ENCODE peak calls at places on chromosomes 16 and 17, in five cellular contexts. V is amniotic stem cell, J is LHCN-M2, F is psoas muscle, C is GM04504. S is an unnamed sample.
A peak's percentile ranks its signal among the peaks of the same experiment; 100 is the strongest.

GRCh38 chr17:75011788-75012319 is 616 bp upstream of the MRPL58 start:
- DNase-seq in V (no peak), J (peak; percentile 57), F (peak; percentile 70), C (no peak), S (no peak)

GRCh38 chr17:40312893-40313659 is 4.1 kb downstream of the RARA start:
- DNase-seq in V (no peak), J (no peak), F (no peak), C (no peak), S (no peak)

GRCh38 chr17:45038771-45039634 is 12.4 kb downstream of the DCAKD start:
- DNase-seq in V (no peak), J (peak; percentile 86), F (peak; percentile 68), C (no peak), S (no peak)

GRCh38 chr17:57945999-57946797 is 9.0 kb downstream of the CUEDC1 start:
- DNase-seq in V (no peak), J (peak; percentile 36), F (no peak), C (no peak), S (no peak)

GRCh38 chr16:67666032-67666537 is 465 bp downstream of the ENKD1 start:
- DNase-seq in V (no peak), J (no peak), F (peak; percentile 48), C (no peak), S (no peak)

GRCh38 chr16:4306439-4307214 is 9.2 kb upstream of the GLIS2 start:
- DNase-seq in V (no peak), J (no peak), F (no peak), C (no peak), S (no peak)

GRCh38 chr16:23362460-23363317 is 60.6 kb downstream of the SCNN1B start:
- DNase-seq in V (no peak), J (no peak), F (no peak), C (no peak), S (peak; percentile 41)

GRCh38 chr17:83046759-83047478 is 32.5 kb upstream of the METRNL start:
- DNase-seq in V (no peak), J (no peak), F (no peak), C (no peak), S (no peak)

GRCh38 chr17:47736501-47737211 is 3.6 kb downstream of the TBX21 start:
- DNase-seq in V (no peak), J (no peak), F (no peak), C (no peak), S (no peak)

GRCh38 chr17:11351479-11351878 is 110.5 kb downstream of the SHISA6 start:
- DNase-seq in V (no peak), J (no peak), F (no peak), C (no peak), S (no peak)

GRCh38 chr17:68455756-68456528 is 1.4 kb downstream of the WIPI1 start:
- DNase-seq in V (peak; percentile 31), J (peak; percentile 81), F (no peak), C (peak; percentile 71), S (peak; percentile 70)

GRCh38 chr16:73265124-73265838 is 217.4 kb upstream of the ZFHX3 start:
- DNase-seq in V (no peak), J (no peak), F (no peak), C (no peak), S (peak; percentile 4)

GRCh38 chr16:12613131-12613991 is 190.3 kb downstream of the CPPED1 start:
- DNase-seq in V (no peak), J (peak; percentile 80), F (no peak), C (peak; percentile 0), S (peak; percentile 100)

GRCh38 chr16:56985288-56985961 is 3.9 kb upstream of the NLRC5 start:
- DNase-seq in V (peak; percentile 87), J (peak; percentile 90), F (peak; percentile 76), C (peak; percentile 75), S (peak; percentile 86)

GRCh38 chr16:87048038-87048743 is 269.0 kb downstream of the C16orf95 start:
- DNase-seq in V (no peak), J (no peak), F (no peak), C (no peak), S (no peak)

GRCh38 chr17:56653877-56654276 is 60.4 kb downstream of the NOG start:
- DNase-seq in V (peak; percentile 83), J (peak; percentile 83), F (no peak), C (peak; percentile 48), S (peak; percentile 89)

S was measured in A172.